ENCODE peak calls at places on chromosomes 13 and 19, in nine cellular contexts. One of them, this sample, is unnamed.

GRCh38 chr13:97978661-97979450 is 25.4 kb downstream of the IPO5 start:
- DNase-seq in breast epithelium: no peak
- DNase-seq in progenitor cell of endocrine pancreas: no peak
- DNase-seq in AG08395: peak
- DNase-seq in CD4-positive, alpha-beta memory T cell: no peak
- DNase-seq in ovary: no peak
- DNase-seq in endothelial cell: no peak
- DNase-seq in activated T-cell treated with anti-CD3 and anti-CD28 coated beads for 1 hour: no peak
- DNase-seq in T-cell: no peak
- DNase-seq in this sample: no peak

GRCh38 chr13:50400930-50401553 is 385.8 kb downstream of the KCNRG start:
- DNase-seq in CD4-positive, alpha-beta memory T cell: no peak
- DNase-seq in endothelial cell: no peak
- DNase-seq in T-cell: no peak
- DNase-seq in activated T-cell treated with anti-CD3 and anti-CD28 coated beads for 1 hour: no peak
- DNase-seq in AG08395: peak
- DNase-seq in breast epithelium: no peak
- DNase-seq in ovary: no peak
- DNase-seq in progenitor cell of endocrine pancreas: no peak
- DNase-seq in this sample: peak

GRCh38 chr19:54481326-54481930 is 8.3 kb upstream of the CDC42EP5 start:
- DNase-seq in breast epithelium: no peak
- DNase-seq in ovary: no peak
- DNase-seq in AG08395: peak
- DNase-seq in progenitor cell of endocrine pancreas: no peak
- DNase-seq in CD4-positive, alpha-beta memory T cell: peak
- DNase-seq in endothelial cell: peak
- DNase-seq in T-cell: no peak
- DNase-seq in activated T-cell treated with anti-CD3 and anti-CD28 coated beads for 1 hour: no peak
- DNase-seq in this sample: no peak

GRCh38 chr19:16076958-16077611 is 790 bp downstream of the TPM4 start:
- DNase-seq in breast epithelium: peak
- DNase-seq in AG08395: no peak
- DNase-seq in progenitor cell of endocrine pancreas: no peak
- DNase-seq in CD4-positive, alpha-beta memory T cell: no peak
- DNase-seq in endothelial cell: peak
- DNase-seq in T-cell: no peak
- DNase-seq in ovary: peak
- DNase-seq in activated T-cell treated with anti-CD3 and anti-CD28 coated beads for 1 hour: no peak
- DNase-seq in this sample: no peak

GRCh38 chr13:51760592-51760991 is 43.4 kb downstream of the DHRS12 start:
- DNase-seq in breast epithelium: no peak
- DNase-seq in CD4-positive, alpha-beta memory T cell: no peak
- DNase-seq in AG08395: no peak
- DNase-seq in activated T-cell treated with anti-CD3 and anti-CD28 coated beads for 1 hour: no peak
- DNase-seq in T-cell: no peak
- DNase-seq in ovary: no peak
- DNase-seq in progenitor cell of endocrine pancreas: no peak
- DNase-seq in endothelial cell: no peak
- DNase-seq in this sample: no peak

GRCh38 chr19:41744850-41745249 is 10.5 kb upstream of the CEACAM6 start:
- DNase-seq in CD4-positive, alpha-beta memory T cell: no peak
- DNase-seq in breast epithelium: no peak
- DNase-seq in T-cell: no peak
- DNase-seq in activated T-cell treated with anti-CD3 and anti-CD28 coated beads for 1 hour: no peak
- DNase-seq in ovary: no peak
- DNase-seq in AG08395: no peak
- DNase-seq in progenitor cell of endocrine pancreas: no peak
- DNase-seq in endothelial cell: no peak
- DNase-seq in this sample: no peak

GRCh38 chr19:4499855-4500254 is 18.4 kb downstream of the PLIN4 start:
- DNase-seq in ovary: no peak
- DNase-seq in progenitor cell of endocrine pancreas: no peak
- DNase-seq in AG08395: no peak
- DNase-seq in activated T-cell treated with anti-CD3 and anti-CD28 coated beads for 1 hour: no peak
- DNase-seq in T-cell: no peak
- DNase-seq in CD4-positive, alpha-beta memory T cell: no peak
- DNase-seq in breast epithelium: no peak
- DNase-seq in endothelial cell: no peak
- DNase-seq in this sample: no peak

GRCh38 chr19:6802336-6803035 is 30.0 kb downstream of the VAV1 start:
- DNase-seq in breast epithelium: peak
- DNase-seq in CD4-positive, alpha-beta memory T cell: peak
- DNase-seq in ovary: no peak
- DNase-seq in T-cell: peak
- DNase-seq in endothelial cell: no peak
- DNase-seq in AG08395: no peak
- DNase-seq in progenitor cell of endocrine pancreas: no peak
- DNase-seq in activated T-cell treated with anti-CD3 and anti-CD28 coated beads for 1 hour: peak
- DNase-seq in this sample: no peak

GRCh38 chr19:1168877-1169791 is 4.9 kb downstream of the SBNO2 start:
- DNase-seq in AG08395: peak
- DNase-seq in ovary: peak
- DNase-seq in breast epithelium: no peak
- DNase-seq in T-cell: no peak
- DNase-seq in activated T-cell treated with anti-CD3 and anti-CD28 coated beads for 1 hour: no peak
- DNase-seq in CD4-positive, alpha-beta memory T cell: no peak
- DNase-seq in endothelial cell: no peak
- DNase-seq in progenitor cell of endocrine pancreas: no peak
- DNase-seq in this sample: no peak

GRCh38 chr19:55488986-55489710 is 912 bp downstream of the SSC5D start:
- DNase-seq in activated T-cell treated with anti-CD3 and anti-CD28 coated beads for 1 hour: no peak
- DNase-seq in ovary: peak
- DNase-seq in AG08395: peak
- DNase-seq in breast epithelium: no peak
- DNase-seq in T-cell: no peak
- DNase-seq in CD4-positive, alpha-beta memory T cell: no peak
- DNase-seq in progenitor cell of endocrine pancreas: no peak
- DNase-seq in endothelial cell: no peak
- DNase-seq in this sample: no peak

GRCh38 chr13:52371736-52372247 is 34.2 kb downstream of the THSD1 start:
- DNase-seq in progenitor cell of endocrine pancreas: no peak
- DNase-seq in CD4-positive, alpha-beta memory T cell: no peak
- DNase-seq in AG08395: peak
- DNase-seq in T-cell: no peak
- DNase-seq in endothelial cell: no peak
- DNase-seq in ovary: no peak
- DNase-seq in activated T-cell treated with anti-CD3 and anti-CD28 coated beads for 1 hour: no peak
- DNase-seq in breast epithelium: no peak
- DNase-seq in this sample: no peak

GRCh38 chr19:54388001-54388802 is 23.5 kb upstream of the LAIR1 start:
- DNase-seq in activated T-cell treated with anti-CD3 and anti-CD28 coated beads for 1 hour: peak
- DNase-seq in CD4-positive, alpha-beta memory T cell: peak
- DNase-seq in endothelial cell: no peak
- DNase-seq in progenitor cell of endocrine pancreas: no peak
- DNase-seq in breast epithelium: no peak
- DNase-seq in ovary: no peak
- DNase-seq in T-cell: peak
- DNase-seq in AG08395: no peak
- DNase-seq in this sample: no peak